ENCODE peak calls at places on chromosomes 5 and 9, in five cellular contexts. W, N, B, Z and H are unnamed samples.

GRCh38 chr5:119344231-119344630 is 11.6 kb upstream of the TNFAIP8 start:
- DNase-seq in Z (no peak), N (no peak), B (no peak), W (no peak), H (no peak)

GRCh38 chr9:83623634-83623991 is 670 bp downstream of the IDNK start:
- DNase-seq in N (no peak), W (no peak), B (peak; percentile 39), Z (no peak), H (no peak)

GRCh38 chr5:134133213-134133994 is 18.9 kb downstream of the TCF7 start:
- DNase-seq in B (no peak), N (no peak), Z (no peak), W (no peak), H (no peak)

GRCh38 chr9:89598926-89599325 is 5.9 kb upstream of the GADD45G start:
- DNase-seq in B (no peak), Z (no peak), N (no peak), W (peak; percentile 68), H (no peak)

GRCh38 chr9:4762108-4762888 is 21.3 kb upstream of the AK3 start:
- DNase-seq in Z (peak; percentile 67), B (peak; percentile 80), N (peak; percentile 41), W (no peak), H (peak; percentile 79)

GRCh38 chr5:124289122-124289521 is 457.3 kb downstream of the ZNF608 start:
- DNase-seq in B (no peak), W (no peak), N (no peak), Z (no peak), H (no peak)

GRCh38 chr5:50900952-50901510 is 234.6 kb downstream of the PARP8 start:
- DNase-seq in Z (no peak), N (no peak), W (no peak), B (no peak), H (no peak)

GRCh38 chr5:150085191-150085912 is 1.0 kb downstream of the CSF1R start:
- DNase-seq in Z (no peak), N (no peak), W (no peak), B (no peak), H (no peak)

GRCh38 chr9:27528886-27529315 is 713 bp downstream of the MOB3B start:
- DNase-seq in W (no peak), B (peak; percentile 21), N (peak; percentile 50), Z (peak; percentile 37), H (peak; percentile 78)

GRCh38 chr5:148708854-148709253 is 54.5 kb upstream of the HTR4 start:
- DNase-seq in W (no peak), B (peak; percentile 5), N (no peak), Z (no peak), H (no peak)